ENCODE peak calls at places on chromosomes 4 and X, in six cellular contexts. U, P, X, D, O and Z are unnamed samples.

GRCh38 chr4:52192697-52193096 is 141.6 kb downstream of the SPATA18 start:
- DNase-seq in D (no peak), P (no peak), U (peak; percentile 41), O (no peak), X (no peak), Z (no peak)

GRCh38 chrX:10111364-10112148 is 45.2 kb upstream of the CLCN4 start:
- DNase-seq in U (no peak), X (peak; percentile 79), P (no peak), D (no peak), O (peak; percentile 57), Z (no peak)

GRCh38 chr4:174120446-174121142 is 162.9 kb downstream of the FBXO8 start:
- DNase-seq in O (peak; percentile 78), D (peak; percentile 64), P (peak; percentile 32), X (peak; percentile 33), U (peak; percentile 65), Z (peak; percentile 62)

GRCh38 chrX:150569155-150569477 is 695 bp downstream of the MTM1 start:
- DNase-seq in X (peak; percentile 62), P (no peak), U (peak; percentile 15), O (peak; percentile 54), D (peak; percentile 35), Z (peak; percentile 29)

GRCh38 chrX:123803331-123803983 is 56.4 kb upstream of the XIAP start:
- DNase-seq in X (peak; percentile 28), O (no peak), P (peak; percentile 72), U (peak; percentile 61), D (peak; percentile 93), Z (peak; percentile 59)

GRCh38 chr4:114980932-114981693 is 132.3 kb downstream of the NDST4 start:
- DNase-seq in X (no peak), D (no peak), P (no peak), U (no peak), O (no peak), Z (no peak)

GRCh38 chr4:156870861-156871260 is 100.7 kb downstream of the PDGFC start:
- DNase-seq in X (no peak), D (no peak), U (no peak), P (no peak), O (no peak), Z (no peak)

GRCh38 chrX:13167444-13168207 is 123.2 kb upstream of the FAM9C start:
- DNase-seq in U (no peak), P (peak; percentile 74), O (no peak), D (peak; percentile 10), X (peak; percentile 22), Z (no peak)

GRCh38 chr4:15677507-15677988 is 4.1 kb upstream of the FAM200B start:
- DNase-seq in D (peak; percentile 12), X (no peak), U (peak; percentile 39), P (no peak), O (no peak), Z (peak; percentile 52)

GRCh38 chr4:687975-688694 is 816 bp downstream of the SLC49A3 start:
- DNase-seq in U (no peak), P (no peak), D (no peak), O (peak; percentile 41), X (no peak), Z (no peak)

GRCh38 chr4:188037003-188037713 is 41.6 kb downstream of the ZFP42 start:
- DNase-seq in X (no peak), P (no peak), U (no peak), D (no peak), O (no peak), Z (no peak)

GRCh38 chr4:16875487-16875886 is 23.0 kb downstream of the LDB2 start:
- DNase-seq in P (no peak), O (no peak), U (no peak), D (no peak), X (no peak), Z (peak; percentile 87)

GRCh38 chr4:108493596-108493931 is 126.8 kb upstream of the RPL34 start:
- DNase-seq in U (no peak), P (no peak), X (no peak), D (no peak), O (no peak), Z (no peak)

GRCh38 chr4:56674984-56675383 is 6.1 kb downstream of the HOPX start:
- DNase-seq in D (no peak), U (peak; percentile 23), P (no peak), X (no peak), O (no peak), Z (no peak)

GRCh38 chr4:99324978-99325377 is 3.8 kb upstream of the ADH1B start:
- DNase-seq in O (peak; percentile 69), P (no peak), U (peak; percentile 52), X (no peak), D (no peak), Z (peak; percentile 1)